ENCODE peak calls at places on chromosome 10, in seven cellular contexts. One of them, this sample, is unnamed.

GRCh38 chr10:62249974-62250373 is 18.7 kb downstream of the RTKN2 start:
- DNase-seq in H1: no peak
- DNase-seq in K562: no peak
- DNase-seq in HCT116: no peak
- DNase-seq in HepG2: no peak
- DNase-seq in SK-N-SH: no peak
- DNase-seq in GM12878: no peak
- DNase-seq in this sample: no peak

GRCh38 chr10:47287805-47288204 is 12.2 kb upstream of the GDF10 start:
- DNase-seq in HepG2: no peak
- DNase-seq in K562: no peak
- DNase-seq in GM12878: no peak
- DNase-seq in SK-N-SH: no peak
- DNase-seq in HCT116: no peak
- DNase-seq in H1: no peak
- DNase-seq in this sample: no peak

GRCh38 chr10:31456463-31456862 is 137.4 kb downstream of the ZEB1 start:
- DNase-seq in HepG2: no peak
- DNase-seq in SK-N-SH: no peak
- DNase-seq in K562: no peak
- DNase-seq in HCT116: no peak
- DNase-seq in GM12878: no peak
- DNase-seq in H1: no peak
- DNase-seq in this sample: no peak

GRCh38 chr10:77111611-77112550 is 525.7 kb downstream of the KCNMA1 start:
- DNase-seq in SK-N-SH: peak
- DNase-seq in HepG2: peak
- DNase-seq in HCT116: peak
- DNase-seq in H1: peak
- DNase-seq in K562: peak
- DNase-seq in GM12878: peak
- DNase-seq in this sample: peak

GRCh38 chr10:51031995-51032394 is 42.3 kb upstream of the PRKG1 start:
- DNase-seq in HepG2: no peak
- DNase-seq in SK-N-SH: no peak
- DNase-seq in K562: no peak
- DNase-seq in HCT116: no peak
- DNase-seq in GM12878: no peak
- DNase-seq in H1: no peak
- DNase-seq in this sample: no peak

GRCh38 chr10:90378524-90379076 is 479.2 kb downstream of the HTR7 start:
- DNase-seq in HepG2: no peak
- DNase-seq in SK-N-SH: no peak
- DNase-seq in GM12878: no peak
- DNase-seq in HCT116: no peak
- DNase-seq in H1: no peak
- DNase-seq in K562: no peak
- DNase-seq in this sample: no peak

GRCh38 chr10:119313645-119314044 is 106.3 kb downstream of the GRK5 start:
- DNase-seq in HepG2: no peak
- DNase-seq in GM12878: peak
- DNase-seq in HCT116: no peak
- DNase-seq in SK-N-SH: no peak
- DNase-seq in H1: no peak
- DNase-seq in K562: no peak
- DNase-seq in this sample: no peak

GRCh38 chr10:14909101-14909500 is 30.4 kb downstream of the SUV39H2 start:
- DNase-seq in HepG2: no peak
- DNase-seq in SK-N-SH: no peak
- DNase-seq in HCT116: no peak
- DNase-seq in K562: no peak
- DNase-seq in H1: no peak
- DNase-seq in GM12878: no peak
- DNase-seq in this sample: no peak

GRCh38 chr10:24929056-24929544 is 23.3 kb downstream of the PRTFDC1 start:
- DNase-seq in GM12878: peak
- DNase-seq in SK-N-SH: no peak
- DNase-seq in HCT116: no peak
- DNase-seq in K562: no peak
- DNase-seq in H1: no peak
- DNase-seq in HepG2: no peak
- DNase-seq in this sample: no peak

GRCh38 chr10:46094197-46094500 is 48.1 kb upstream of the MSMB start:
- DNase-seq in HepG2: no peak
- DNase-seq in HCT116: no peak
- DNase-seq in K562: no peak
- DNase-seq in H1: no peak
- DNase-seq in SK-N-SH: no peak
- DNase-seq in GM12878: no peak
- DNase-seq in this sample: no peak

GRCh38 chr10:46091834-46092522 is 45.9 kb upstream of the MSMB start:
- DNase-seq in GM12878: no peak
- DNase-seq in H1: no peak
- DNase-seq in HepG2: no peak
- DNase-seq in K562: no peak
- DNase-seq in HCT116: no peak
- DNase-seq in SK-N-SH: no peak
- DNase-seq in this sample: no peak

GRCh38 chr10:46092523-46093195 is 46.6 kb upstream of the MSMB start:
- DNase-seq in H1: no peak
- DNase-seq in K562: no peak
- DNase-seq in HCT116: no peak
- DNase-seq in HepG2: no peak
- DNase-seq in SK-N-SH: no peak
- DNase-seq in GM12878: no peak
- DNase-seq in this sample: no peak

GRCh38 chr10:46090258-46090812 is 44.3 kb upstream of the MSMB start:
- DNase-seq in H1: no peak
- DNase-seq in SK-N-SH: no peak
- DNase-seq in HCT116: no peak
- DNase-seq in GM12878: no peak
- DNase-seq in K562: no peak
- DNase-seq in HepG2: no peak
- DNase-seq in this sample: no peak

DNA sequence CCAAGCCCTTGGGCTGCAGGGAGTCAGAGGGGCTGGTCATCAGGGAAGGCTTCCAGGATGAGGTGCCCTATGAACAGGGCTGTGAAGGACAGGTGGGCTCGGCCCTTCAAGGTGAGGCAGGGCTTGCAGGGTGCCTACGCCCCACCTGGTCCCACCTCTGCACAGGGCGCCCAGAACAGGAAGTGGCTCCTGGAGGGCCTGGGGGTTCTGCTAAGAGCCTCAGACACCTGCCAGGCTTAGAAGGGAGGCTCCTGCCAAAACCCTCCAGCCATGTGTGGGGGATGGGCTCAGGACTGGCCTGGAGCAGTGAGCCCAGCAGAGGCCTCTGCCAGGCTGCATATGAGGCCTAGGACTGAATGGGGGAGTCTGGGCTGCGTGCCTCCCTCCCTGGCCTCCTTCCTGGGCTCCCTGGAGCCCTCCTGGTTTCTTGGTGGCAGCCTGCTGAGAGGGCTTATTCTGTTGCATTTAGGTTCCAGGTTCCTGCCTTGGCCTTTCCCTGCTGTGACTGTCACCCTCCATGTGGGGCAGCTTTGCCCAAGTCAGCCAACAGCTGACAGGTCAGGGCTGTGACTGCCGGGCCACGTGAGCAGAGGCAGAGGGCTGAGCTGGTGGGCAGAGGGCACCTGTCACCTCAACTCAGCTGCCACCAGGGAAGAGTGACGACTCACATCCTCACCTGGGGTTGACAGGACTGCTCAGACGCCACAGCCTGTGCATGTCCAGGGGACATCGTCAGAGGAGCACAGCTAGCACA is 45.2 kb upstream of the MSMB start:
- DNase-seq in GM12878: no peak
- DNase-seq in HCT116: no peak
- DNase-seq in K562: no peak
- DNase-seq in SK-N-SH: no peak
- DNase-seq in H1: no peak
- DNase-seq in HepG2: no peak
- DNase-seq in this sample: no peak
- TF ChIP-seq JUND in GM12878: no peak
- TF ChIP-seq JUND in HCT116: no peak
- TF ChIP-seq JUND in K562: no peak
- TF ChIP-seq JUND in SK-N-SH: no peak
- TF ChIP-seq JUND in H1: no peak
- TF ChIP-seq JUND in HepG2: no peak
- TF ChIP-seq JUND in this sample: no peak

GRCh38 chr10:57898231-57898630 is 369.5 kb downstream of the IPMK start:
- DNase-seq in GM12878: no peak
- DNase-seq in HCT116: no peak
- DNase-seq in H1: peak
- DNase-seq in HepG2: no peak
- DNase-seq in K562: no peak
- DNase-seq in SK-N-SH: no peak
- DNase-seq in this sample: no peak
- TF ChIP-seq JUND in GM12878: no peak
- TF ChIP-seq JUND in HCT116: no peak
- TF ChIP-seq JUND in H1: no peak
- TF ChIP-seq JUND in HepG2: no peak
- TF ChIP-seq JUND in K562: no peak
- TF ChIP-seq JUND in SK-N-SH: no peak
- TF ChIP-seq JUND in this sample: no peak

GRCh38 chr10:110113670-110114337 is 93.6 kb upstream of the MXI1 start:
- DNase-seq in K562: no peak
- DNase-seq in HepG2: no peak
- DNase-seq in HCT116: no peak
- DNase-seq in SK-N-SH: no peak
- DNase-seq in H1: no peak
- DNase-seq in GM12878: no peak
- DNase-seq in this sample: no peak
- TF ChIP-seq JUND in K562: no peak
- TF ChIP-seq JUND in HepG2: no peak
- TF ChIP-seq JUND in HCT116: no peak
- TF ChIP-seq JUND in SK-N-SH: no peak
- TF ChIP-seq JUND in H1: no peak
- TF ChIP-seq JUND in GM12878: no peak
- TF ChIP-seq JUND in this sample: no peak

DNA sequence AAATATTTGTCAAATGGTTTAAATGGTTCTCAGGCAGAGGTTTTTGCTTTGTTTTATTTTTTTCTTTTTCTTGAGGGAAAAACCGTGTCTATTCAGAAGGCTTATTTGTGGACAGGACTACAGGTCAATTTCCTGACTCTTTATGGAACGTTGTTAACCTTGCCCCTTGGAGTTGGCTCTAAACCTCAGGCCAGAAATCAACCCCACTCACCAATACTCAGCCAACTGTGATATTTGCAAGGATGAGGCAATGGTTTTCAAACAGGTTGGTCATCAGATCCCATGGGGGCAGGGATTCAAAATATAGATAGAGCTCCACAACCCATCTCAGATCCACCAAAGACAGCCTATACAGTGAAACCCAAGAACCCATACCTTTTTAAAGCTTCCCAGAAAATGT is 10.2 kb downstream of the PDLIM1 start:
- DNase-seq in HCT116: no peak
- DNase-seq in GM12878: no peak
- DNase-seq in K562: no peak
- DNase-seq in HepG2: peak
- DNase-seq in SK-N-SH: no peak
- DNase-seq in H1: no peak
- DNase-seq in this sample: no peak
- TF ChIP-seq JUND in HCT116: no peak
- TF ChIP-seq JUND in GM12878: no peak
- TF ChIP-seq JUND in K562: no peak
- TF ChIP-seq JUND in HepG2: no peak
- TF ChIP-seq JUND in SK-N-SH: no peak
- TF ChIP-seq JUND in H1: no peak
- TF ChIP-seq JUND in this sample: no peak

GRCh38 chr10:7260912-7261700 is 149.7 kb downstream of the SFMBT2 start:
- DNase-seq in GM12878: no peak
- DNase-seq in HCT116: no peak
- DNase-seq in SK-N-SH: no peak
- DNase-seq in K562: no peak
- DNase-seq in H1: no peak
- DNase-seq in HepG2: no peak
- DNase-seq in this sample: no peak

GRCh38 chr10:7258948-7259523 is 151.8 kb downstream of the SFMBT2 start:
- DNase-seq in HepG2: no peak
- DNase-seq in H1: no peak
- DNase-seq in HCT116: no peak
- DNase-seq in GM12878: no peak
- DNase-seq in K562: no peak
- DNase-seq in SK-N-SH: peak
- DNase-seq in this sample: no peak

GRCh38 chr10:7264313-7264741 is 146.5 kb downstream of the SFMBT2 start:
- DNase-seq in H1: no peak
- DNase-seq in HepG2: no peak
- DNase-seq in K562: no peak
- DNase-seq in HCT116: no peak
- DNase-seq in GM12878: no peak
- DNase-seq in SK-N-SH: peak
- DNase-seq in this sample: no peak

DNA sequence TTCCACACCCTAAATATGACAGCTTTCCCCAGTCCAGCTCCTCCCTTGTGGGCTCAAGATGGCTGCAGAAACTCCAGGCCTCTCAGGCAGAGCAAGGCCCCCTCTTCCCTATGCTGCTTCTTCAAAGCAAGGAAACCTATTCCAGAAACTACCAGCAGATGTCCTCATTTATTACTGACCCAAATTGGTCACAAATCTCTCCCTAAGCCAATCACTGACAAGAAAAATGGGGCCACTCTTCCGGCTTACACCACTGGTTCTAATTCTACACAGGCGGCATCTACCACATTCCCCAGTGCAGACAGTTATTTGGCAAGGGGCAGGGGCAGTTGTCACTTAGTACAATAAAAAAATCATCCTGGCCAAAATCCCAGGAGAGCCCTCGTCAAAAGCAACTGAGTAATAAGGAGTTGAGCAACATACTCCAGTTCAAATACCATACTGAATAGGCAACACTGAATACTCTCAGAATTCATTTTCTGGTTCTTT is 150.4 kb downstream of the SFMBT2 start:
- DNase-seq in HepG2: peak
- DNase-seq in SK-N-SH: peak
- DNase-seq in HCT116: peak
- DNase-seq in K562: peak
- DNase-seq in H1: peak
- DNase-seq in GM12878: peak
- DNase-seq in this sample: peak
- TF ChIP-seq JUND in HepG2: no peak
- TF ChIP-seq JUND in SK-N-SH: no peak
- TF ChIP-seq JUND in HCT116: no peak
- TF ChIP-seq JUND in K562: no peak
- TF ChIP-seq JUND in H1: no peak
- TF ChIP-seq JUND in GM12878: no peak
- TF ChIP-seq JUND in this sample: no peak

This sample was measured in T47D.